ENCODE peak calls at places on chromosomes 12 and 14, in six cellular contexts. A, Q, R, T, F and G are unnamed samples.
A peak's percentile ranks its signal among the peaks of the same experiment; 100 is the strongest.

GRCh38 chr12:65891219-65891618 is 66.9 kb downstream of the HMGA2 start:
- DNase-seq in A (no peak), Q (no peak), R (peak; percentile 41), T (no peak), F (no peak), G (no peak)

GRCh38 chr14:100879194-100879593 is 24.3 kb downstream of the RTL1 start:
- DNase-seq in A (no peak), Q (no peak), R (no peak), T (no peak), F (no peak), G (no peak)

GRCh38 chr12:58919271-58920101 is 818 bp downstream of the LRIG3 start:
- DNase-seq in A (peak; percentile 56), Q (no peak), R (peak; percentile 59), T (no peak), F (peak; percentile 60), G (no peak)

GRCh38 chr12:5715076-5715475 is 230.0 kb downstream of the ANO2 start:
- DNase-seq in A (peak; percentile 72), Q (no peak), R (no peak), T (no peak), F (no peak), G (no peak)

GRCh38 chr12:128811806-128812205 is 12.0 kb downstream of the SLC15A4 start:
- DNase-seq in A (no peak), Q (no peak), R (no peak), T (no peak), F (no peak), G (no peak)

GRCh38 chr12:30201301-30202160 is 417.8 kb upstream of the TMTC1 start:
- DNase-seq in A (no peak), Q (no peak), R (peak; percentile 14), T (no peak), F (no peak), G (no peak)

GRCh38 chr14:20440882-20441281 is 4.9 kb upstream of the KLHL33 start:
- DNase-seq in A (no peak), Q (peak; percentile 37), R (no peak), T (no peak), F (no peak), G (no peak)

GRCh38 chr12:65826513-65827171 is 2.4 kb downstream of the HMGA2 start:
- DNase-seq in A (peak; percentile 85), Q (no peak), R (peak; percentile 82), T (no peak), F (peak; percentile 28), G (no peak)

GRCh38 chr12:62379723-62380045 is 86.9 kb upstream of the MON2 start:
- DNase-seq in A (no peak), Q (no peak), R (no peak), T (no peak), F (no peak), G (no peak)